ENCODE peak calls at places on chromosomes 3 and 15, in eight cellular contexts. B, X, U, S, C, Q, W and G are unnamed samples. For H3K4me1, the result is how much of the 10 kb centered on the place peaks cover.

GRCh38 chr3:24715171-24715792 is 220.6 kb upstream of the THRB start:
- DNase-seq in B (no peak), X (no peak), U (no peak), S (no peak), C (no peak), Q (no peak), W (no peak), G (no peak)

GRCh38 chr15:33706173-33706572 is 262.1 kb upstream of the CHRM5 start:
- DNase-seq in B (no peak), X (no peak), U (no peak), S (no peak), C (no peak), Q (no peak), W (no peak), G (no peak)

GRCh38 chr3:137052298-137052697 is 94.5 kb downstream of the IL20RB start:
- DNase-seq in B (no peak), X (no peak), U (no peak), S (no peak), C (no peak), Q (no peak), W (no peak), G (no peak)

GRCh38 chr15:52417501-52417900 is 111.2 kb downstream of the MYO5A start:
- DNase-seq in B (no peak), X (no peak), U (no peak), S (no peak), C (no peak), Q (no peak), W (no peak), G (no peak)

GRCh38 chr3:59885103-59885502 is 835.3 kb upstream of the CFAP20DC start:
- DNase-seq in B (no peak), X (no peak), U (peak), S (no peak), C (no peak), Q (no peak), W (no peak), G (no peak)

GRCh38 chr15:100919481-100920405 is 586 bp downstream of the LRRK1 start:
- DNase-seq in B (no peak), X (peak), U (no peak), S (no peak), C (peak), Q (no peak), W (no peak), G (peak)

GRCh38 chr3:124601189-124601588 is 129.1 kb upstream of the UMPS start:
- DNase-seq in B (no peak), X (peak), U (no peak), S (no peak), C (no peak), Q (no peak), W (no peak), G (no peak)

GRCh38 chr3:154615451-154615850 is 185.5 kb upstream of the GPR149 start:
- DNase-seq in B (no peak), X (no peak), U (no peak), S (no peak), C (no peak), Q (no peak), W (no peak), G (no peak)

GRCh38 chr3:57423335-57423734 is 120.8 kb downstream of the DNAH12 start:
- DNase-seq in B (no peak), X (no peak), U (no peak), S (no peak), C (no peak), Q (peak), W (no peak), G (no peak)

GRCh38 chr15:23569513-23569912 is 4.0 kb downstream of the MKRN3 start:
- DNase-seq in B (no peak), X (peak), U (no peak), S (no peak), C (no peak), Q (no peak), W (no peak), G (no peak)

GRCh38 chr15:82847703-82848102 is 38.3 kb downstream of the WHAMM start:
- DNase-seq in B (no peak), X (no peak), U (no peak), S (no peak), C (no peak), Q (no peak), W (no peak), G (no peak)

GRCh38 chr15:85642693-85643058 is 152.0 kb downstream of the KLHL25 start:
- DNase-seq in B (peak), X (no peak), U (peak), S (no peak), C (peak), Q (no peak), W (no peak), G (no peak)

GRCh38 chr3:89107461-89108035 is at the start of gene EPHA3:
- DNase-seq in B (peak), X (no peak), U (peak), S (peak), C (peak), Q (peak), W (peak), G (peak)

GRCh38 chr3:112752092-112752512 is 94.6 kb downstream of the CD200R1L start:
- DNase-seq in B (no peak), X (no peak), U (no peak), S (no peak), C (no peak), Q (no peak), W (no peak), G (no peak)

GRCh38 chr3:139561959-139562676 is 22.6 kb upstream of the RBP1 start:
- DNase-seq in B (no peak), X (peak), U (no peak), S (no peak), C (peak), Q (no peak), W (no peak), G (peak)

GRCh38 chr15:69760890-69761568 is 308.4 kb downstream of the RPLP1 start:
- DNase-seq in B (peak), X (peak), U (peak), S (peak), C (no peak), Q (no peak), W (peak), G (no peak)
- H3K4me1 ChIP-seq in B (under half), X (under half), U (under half), S (under half), C (under half), Q (under half), W (under half), G (under half)

GRCh38 chr3:13016726-13017255 is 56.4 kb downstream of the IQSEC1 start:
- DNase-seq in B (peak), X (no peak), U (no peak), S (no peak), C (no peak), Q (no peak), W (no peak), G (no peak)
- H3K4me1 ChIP-seq in B (under half), X (under half), U (half or more), S (half or more), C (under half), Q (under half), W (under half), G (under half)

DNA sequence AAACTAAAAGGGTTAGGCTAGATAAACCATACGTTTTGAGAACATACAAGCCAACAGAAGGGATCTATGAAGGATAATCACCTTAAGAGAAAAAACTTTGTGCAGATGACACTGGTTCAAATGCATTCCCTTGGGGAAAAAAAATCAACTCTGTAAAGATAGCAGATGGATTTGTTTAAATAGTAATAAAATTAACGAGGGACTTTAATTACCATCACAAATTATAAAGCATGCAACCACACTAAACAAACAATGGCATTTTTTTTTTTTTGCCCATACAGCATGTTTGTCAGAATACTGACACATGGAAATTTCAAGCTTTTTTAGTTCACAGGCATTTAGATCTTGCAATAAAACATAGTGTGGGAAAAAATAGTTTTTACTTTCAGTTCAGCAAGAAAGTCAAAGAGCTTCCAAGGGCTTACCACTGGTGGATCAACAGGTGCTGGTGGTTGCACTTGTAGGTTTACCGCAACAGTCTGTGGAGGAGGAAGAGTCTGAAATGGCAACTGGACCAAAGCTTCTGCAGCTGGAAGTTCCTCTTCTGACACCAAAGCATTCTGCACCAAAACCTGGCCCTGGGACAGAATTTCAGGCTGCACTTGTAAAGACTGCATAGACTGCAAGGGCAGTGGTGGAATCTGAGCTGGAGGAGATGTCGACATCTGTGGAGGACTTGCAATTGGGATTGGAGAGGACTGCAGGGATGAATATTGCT is 53.1 kb downstream of the PHC3 start:
- DNase-seq in B (no peak), X (no peak), U (no peak), S (no peak), C (no peak), Q (no peak), W (no peak), G (no peak)
- H3K4me1 ChIP-seq in B (under half), X (under half), U (under half), S (under half), C (under half), Q (under half), W (under half), G (under half)

GRCh38 chr15:50881121-50882048 is 27.1 kb upstream of the AP4E1 start:
- DNase-seq in B (no peak), X (no peak), U (no peak), S (no peak), C (no peak), Q (no peak), W (no peak), G (no peak)
- H3K4me1 ChIP-seq in B (under half), X (under half), U (under half), S (under half), C (under half), Q (under half), W (under half), G (under half)

GRCh38 chr15:66705277-66705927 is 3.4 kb downstream of the SMAD6 start:
- DNase-seq in B (no peak), X (no peak), U (no peak), S (no peak), C (no peak), Q (no peak), W (no peak), G (no peak)

GRCh38 chr15:66706840-66707239 is 4.8 kb downstream of the SMAD6 start:
- DNase-seq in B (no peak), X (no peak), U (no peak), S (no peak), C (no peak), Q (no peak), W (no peak), G (no peak)

GRCh38 chr15:66708389-66708788 is 6.4 kb downstream of the SMAD6 start:
- DNase-seq in B (no peak), X (no peak), U (no peak), S (no peak), C (no peak), Q (no peak), W (no peak), G (no peak)

GRCh38 chr15:66706225-66706732 is 4.2 kb downstream of the SMAD6 start:
- DNase-seq in B (no peak), X (no peak), U (no peak), S (no peak), C (peak), Q (no peak), W (peak), G (peak)

GRCh38 chr15:66707310-66708160 is 5.5 kb downstream of the SMAD6 start:
- DNase-seq in B (peak), X (no peak), U (no peak), S (no peak), C (peak), Q (peak), W (peak), G (peak)
- H3K4me1 ChIP-seq in B (half or more), X (under half), U (half or more), S (half or more), C (under half), Q (under half), W (half or more), G (under half)

DNA sequence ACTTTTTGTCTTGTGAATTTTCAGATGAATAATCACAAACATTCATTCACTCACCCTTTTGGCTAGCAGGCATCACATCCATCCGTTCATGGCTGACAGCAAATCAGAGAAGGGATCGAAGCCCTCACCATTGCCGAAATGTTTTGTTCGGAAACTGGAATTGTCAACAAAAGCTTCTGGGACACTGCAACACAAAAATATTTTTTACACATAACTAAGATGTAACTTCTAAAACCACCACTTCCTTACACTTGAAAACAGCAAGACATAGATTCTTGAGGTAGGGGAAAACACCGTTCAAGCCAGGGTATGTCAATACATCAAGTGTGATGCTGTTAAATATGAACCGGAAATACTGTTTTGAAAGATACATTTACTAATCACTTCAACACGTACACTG is 90.2 kb downstream of the FOXP1 start:
- DNase-seq in B (no peak), X (no peak), U (no peak), S (no peak), C (no peak), Q (no peak), W (no peak), G (no peak)
- H3K4me1 ChIP-seq in B (under half), X (under half), U (under half), S (under half), C (under half), Q (under half), W (under half), G (under half)

DNA sequence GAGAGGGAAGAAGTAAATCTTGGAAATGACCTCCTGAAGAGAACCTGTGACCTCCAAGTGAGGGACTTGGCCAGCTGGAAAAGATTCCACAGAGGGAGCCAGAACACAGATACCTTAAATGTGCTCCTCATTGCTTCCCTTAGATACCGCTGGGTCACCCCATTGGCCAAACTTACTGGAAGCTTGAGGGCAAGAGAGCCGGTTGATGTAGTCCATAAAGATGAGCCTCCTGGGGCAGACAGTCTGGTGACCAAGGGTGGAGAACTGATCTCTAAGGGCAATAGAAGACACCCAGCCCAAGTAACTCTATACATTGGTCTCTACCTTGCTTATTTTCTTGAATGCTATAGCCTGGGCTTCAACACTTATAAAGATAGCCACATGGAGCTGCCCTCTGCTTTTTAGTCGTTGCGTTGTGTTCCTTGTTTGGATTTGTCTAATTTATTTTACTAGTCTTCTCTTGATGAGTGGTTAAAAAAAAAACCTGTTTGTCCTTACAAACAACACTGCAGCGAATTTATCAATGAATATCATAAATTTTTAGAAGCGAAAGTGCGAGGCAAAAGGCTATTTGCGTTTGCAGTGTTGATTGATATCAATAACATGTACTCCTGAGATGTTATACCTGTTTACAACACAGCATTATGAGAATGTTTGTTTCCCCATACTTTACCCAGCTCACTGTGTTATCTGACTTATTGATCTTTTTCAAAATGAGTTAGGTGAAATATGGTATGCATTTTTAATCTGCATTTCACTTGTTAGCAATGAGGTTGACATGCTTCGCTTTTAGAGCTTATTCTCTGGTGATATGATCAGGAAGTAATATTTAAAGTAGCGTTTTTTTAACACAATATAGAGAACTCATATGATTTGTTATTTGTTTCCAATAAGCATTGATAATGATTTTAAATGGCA is 31.2 kb downstream of the TGFBR2 start:
- DNase-seq in B (no peak), X (no peak), U (no peak), S (no peak), C (no peak), Q (no peak), W (no peak), G (no peak)
- H3K4me1 ChIP-seq in B (half or more), X (under half), U (under half), S (half or more), C (under half), Q (under half), W (half or more), G (under half)

GRCh38 chr15:41932511-41932910 is 38.7 kb upstream of the SPTBN5 start:
- DNase-seq in B (no peak), X (no peak), U (no peak), S (no peak), C (no peak), Q (no peak), W (no peak), G (peak)

GRCh38 chr15:41934843-41935242 is 37.5 kb downstream of the EHD4 start:
- DNase-seq in B (peak), X (peak), U (no peak), S (no peak), C (no peak), Q (no peak), W (peak), G (no peak)

GRCh38 chr15:41932101-41932500 is 38.2 kb upstream of the SPTBN5 start:
- DNase-seq in B (no peak), X (no peak), U (no peak), S (no peak), C (no peak), Q (no peak), W (no peak), G (no peak)

GRCh38 chr15:41933771-41934170 is 38.6 kb downstream of the EHD4 start:
- DNase-seq in B (no peak), X (peak), U (no peak), S (no peak), C (no peak), Q (no peak), W (peak), G (no peak)

GRCh38 chr15:41932939-41933725 is 39.2 kb downstream of the EHD4 start:
- DNase-seq in B (no peak), X (no peak), U (no peak), S (no peak), C (no peak), Q (no peak), W (no peak), G (no peak)
- H3K4me1 ChIP-seq in B (under half), X (half or more), U (half or more), S (half or more), C (under half), Q (under half), W (half or more), G (under half)